ENCODE peak calls at places on chromosomes 16 and 17, in seven cellular contexts. M is heart right ventricle, T is right cardiac atrium, Z is upper lobe of left lung, G is GM12865, H is uterus, N is thyroid gland. C is an unnamed sample.

GRCh38 chr17:7589204-7589868 is 558 bp downstream of the SOX15 start:
- DNase-seq in M (peak), T (peak), Z (peak), G (peak), H (peak), N (peak), C (peak)

GRCh38 chr16:19746561-19746960 is 28.5 kb downstream of the IQCK start:
- DNase-seq in M (no peak), T (no peak), Z (no peak), G (no peak), H (no peak), N (peak), C (no peak)

GRCh38 chr17:40373324-40373723 is 8.8 kb upstream of the GJD3 start:
- DNase-seq in M (no peak), T (no peak), Z (no peak), G (no peak), H (no peak), N (no peak), C (no peak)

GRCh38 chr16:79687249-79687768 is 86.8 kb upstream of the MAF start:
- DNase-seq in M (no peak), T (no peak), Z (no peak), G (no peak), H (no peak), N (no peak), C (no peak)

GRCh38 chr17:79340286-79340685 is 265.7 kb downstream of the ENGASE start:
- DNase-seq in M (no peak), T (no peak), Z (no peak), G (peak), H (no peak), N (no peak), C (no peak)

GRCh38 chr17:58557981-58558380 is 43.5 kb upstream of the MTMR4 start:
- DNase-seq in M (no peak), T (no peak), Z (no peak), G (no peak), H (no peak), N (no peak), C (no peak)

GRCh38 chr17:59853168-59853918 is 39.4 kb downstream of the TUBD1 start:
- DNase-seq in M (no peak), T (no peak), Z (no peak), G (peak), H (no peak), N (no peak), C (no peak)

GRCh38 chr16:57614546-57615343 is 13.7 kb upstream of the ADGRG1 start:
- DNase-seq in M (no peak), T (peak), Z (no peak), G (peak), H (no peak), N (no peak), C (no peak)

GRCh38 chr17:78159575-78160158 is 8.7 kb upstream of the SYNGR2 start:
- DNase-seq in M (no peak), T (no peak), Z (no peak), G (peak), H (no peak), N (no peak), C (no peak)

GRCh38 chr16:17270683-17271109 is 200.1 kb downstream of the XYLT1 start:
- DNase-seq in M (no peak), T (no peak), Z (no peak), G (no peak), H (no peak), N (no peak), C (no peak)

GRCh38 chr17:80498242-80498919 is 22.0 kb upstream of the NPTX1 start:
- DNase-seq in M (no peak), T (no peak), Z (no peak), G (no peak), H (peak), N (no peak), C (no peak)

GRCh38 chr17:22305356-22306071 is 613.2 kb downstream of the KCNJ18 start:
- DNase-seq in M (no peak), T (no peak), Z (no peak), G (no peak), H (no peak), N (no peak), C (no peak)

GRCh38 chr16:67326472-67327309 is at the start of the genes KCTD19 and LRRC36:
- DNase-seq in M (peak), T (peak), Z (peak), G (peak), H (peak), N (peak), C (no peak)

DNA sequence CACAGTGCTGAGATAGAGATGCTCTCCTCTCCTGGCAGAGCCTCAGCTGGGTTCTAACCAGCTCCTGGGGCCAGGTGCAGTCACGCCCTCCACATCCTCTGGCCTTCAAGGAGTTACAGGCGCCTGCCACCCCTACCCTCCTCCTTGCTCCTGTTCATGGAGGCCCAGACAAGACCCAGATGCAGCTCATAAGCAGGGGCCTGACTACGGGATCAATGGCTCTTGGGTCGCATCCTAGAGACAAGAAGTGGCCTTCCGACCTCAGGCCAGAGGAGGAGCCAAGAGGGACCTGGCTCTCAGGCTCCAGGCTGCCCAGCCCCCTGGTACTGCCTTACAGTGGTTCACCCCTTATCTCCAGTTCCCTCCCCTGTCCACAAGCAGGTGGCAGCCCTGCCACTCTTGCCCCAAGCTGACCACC is 23.0 kb downstream of the ARHGAP27 start:
- DNase-seq in M (no peak), T (peak), Z (no peak), G (no peak), H (no peak), N (no peak), C (no peak)
- H3K4me3 ChIP-seq in M (peak), T (peak), Z (peak), G (peak), H (no peak), N (no peak), C (no peak)

GRCh38 chr16:86568677-86569623 is 2.3 kb downstream of the FOXC2 start:
- DNase-seq in M (no peak), T (no peak), Z (no peak), G (no peak), H (no peak), N (no peak), C (no peak)
- H3K4me3 ChIP-seq in M (peak), T (peak), Z (peak), G (no peak), H (no peak), N (no peak), C (peak)

DNA sequence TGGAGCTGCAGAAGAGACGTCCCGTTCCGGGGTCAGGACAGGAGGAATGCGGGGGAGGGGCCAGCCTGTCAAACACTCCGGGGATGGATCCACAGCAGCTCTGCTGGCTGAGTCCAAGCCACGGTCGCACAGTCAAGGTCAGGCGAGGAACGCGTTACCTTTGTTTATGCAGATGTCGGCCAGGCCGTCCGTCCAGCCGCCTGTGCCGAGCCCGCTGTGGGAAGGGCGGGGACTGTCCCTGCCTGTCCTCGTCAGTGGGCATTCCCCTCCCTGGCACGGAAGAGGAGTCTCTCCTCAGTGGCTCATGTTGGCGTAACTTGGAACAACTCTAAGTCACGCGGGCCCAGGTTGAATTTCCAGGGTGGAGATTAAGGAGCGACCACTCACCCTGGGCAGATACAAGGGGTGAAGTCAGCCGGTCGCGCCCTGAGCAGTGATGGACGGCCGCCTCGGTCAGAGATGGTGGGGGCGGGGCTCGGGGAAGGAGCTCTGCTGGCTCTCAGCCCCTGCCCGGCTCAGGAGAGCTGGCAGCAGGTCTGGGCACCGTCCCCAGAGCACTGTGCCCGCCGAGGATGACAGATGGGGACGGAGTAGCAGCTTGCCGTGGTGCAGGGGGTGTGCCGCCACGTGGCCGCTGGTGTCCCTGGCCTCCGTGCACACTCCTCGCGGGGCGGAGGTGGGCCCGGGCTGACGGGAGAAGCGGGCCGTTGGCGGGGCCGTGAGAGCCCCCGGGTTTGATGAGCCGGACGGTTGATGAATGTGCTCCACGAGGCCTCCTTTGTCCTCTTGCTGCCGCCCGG is 7.3 kb downstream of the CACNA1H start:
- DNase-seq in M (peak), T (peak), Z (no peak), G (no peak), H (peak), N (peak), C (no peak)
- H3K4me3 ChIP-seq in M (no peak), T (no peak), Z (no peak), G (no peak), H (no peak), N (no peak), C (no peak)

GRCh38 chr16:81780350-81780749 is 1.3 kb downstream of the PLCG2 start:
- DNase-seq in M (no peak), T (no peak), Z (no peak), G (peak), H (no peak), N (no peak), C (no peak)
- H3K4me3 ChIP-seq in M (peak), T (no peak), Z (peak), G (peak), H (peak), N (no peak), C (no peak)

DNA sequence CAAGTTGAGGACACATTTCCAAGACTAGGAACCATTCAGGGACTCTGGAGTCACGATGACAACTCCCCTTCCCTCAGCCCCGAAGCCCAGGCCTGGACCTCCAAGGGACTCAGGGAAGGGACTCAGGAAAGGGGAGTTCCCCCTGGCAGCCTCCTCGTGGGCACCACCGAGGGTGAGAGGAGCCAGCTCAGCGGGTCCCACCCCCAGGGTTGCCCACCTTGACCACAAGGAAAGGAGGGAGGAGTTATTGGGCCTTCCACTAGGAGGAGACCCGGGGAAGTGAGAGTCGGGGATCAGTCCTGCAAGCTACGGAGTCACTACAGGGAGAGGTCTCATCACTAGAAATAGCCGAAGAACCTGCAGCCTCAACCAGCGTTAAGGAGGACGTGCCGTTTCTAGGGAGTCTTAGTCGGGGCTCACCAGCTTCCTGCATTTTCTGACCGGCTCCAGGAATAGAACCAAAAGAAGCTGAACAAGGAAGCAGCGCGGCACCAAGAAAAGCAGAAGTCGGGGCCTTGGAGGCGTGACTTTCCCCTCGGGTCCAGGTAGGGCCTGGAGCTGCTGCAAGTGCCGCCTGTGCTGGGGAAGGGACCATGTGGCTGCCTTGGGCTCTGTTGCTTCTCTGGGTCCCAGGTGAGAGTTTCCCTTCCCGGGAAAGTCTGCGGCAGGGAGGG is at the start of gene CD300A:
- DNase-seq in M (peak), T (peak), Z (peak), G (peak), H (no peak), N (no peak), C (no peak)
- H3K4me3 ChIP-seq in M (peak), T (peak), Z (peak), G (peak), H (no peak), N (no peak), C (no peak)

GRCh38 chr17:4585203-4585939 is 1.0 kb downstream of the SMTNL2 start:
- DNase-seq in M (no peak), T (peak), Z (no peak), G (no peak), H (no peak), N (no peak), C (no peak)
- H3K4me3 ChIP-seq in M (peak), T (peak), Z (peak), G (no peak), H (no peak), N (no peak), C (no peak)

GRCh38 chr16:21602785-21603184 is 3.4 kb downstream of the METTL9 start:
- DNase-seq in M (no peak), T (no peak), Z (no peak), G (no peak), H (no peak), N (no peak), C (no peak)
- H3K4me3 ChIP-seq in M (no peak), T (no peak), Z (no peak), G (no peak), H (no peak), N (no peak), C (no peak)

DNA sequence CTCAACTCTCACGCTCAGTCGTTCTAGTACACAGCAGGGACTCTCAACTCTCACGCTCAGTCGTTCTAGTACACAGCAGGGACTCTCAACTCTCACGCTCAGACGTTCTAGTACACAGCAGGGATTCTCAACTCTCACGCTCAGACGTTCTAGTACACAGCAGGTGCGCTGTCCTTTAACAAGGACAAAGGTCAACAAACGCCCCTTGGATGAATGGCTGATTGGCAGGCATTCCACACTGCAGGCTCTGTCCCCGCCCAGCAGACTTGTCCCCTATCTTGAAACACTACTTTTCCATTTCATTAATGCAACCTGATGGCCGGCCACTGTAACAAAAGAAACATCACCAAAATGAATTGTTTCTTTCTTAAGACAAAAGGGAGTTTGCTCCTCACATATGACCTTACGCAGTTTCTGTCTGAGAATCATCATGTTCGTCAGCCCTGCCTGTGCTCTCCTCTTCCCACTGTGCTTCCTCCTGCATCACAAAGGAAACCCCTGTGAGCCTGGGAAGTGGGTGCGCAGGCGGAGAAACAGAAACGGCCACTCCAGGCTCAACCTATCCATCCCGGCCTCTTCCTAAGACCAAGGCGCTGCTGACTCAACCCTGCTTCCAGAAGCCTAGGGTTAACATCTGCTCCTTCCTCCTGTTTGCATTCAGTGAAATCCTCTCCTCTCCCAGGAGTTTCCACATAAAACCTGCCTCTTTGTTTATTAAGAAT is 59.8 kb downstream of the ANKRD11 start:
- DNase-seq in M (no peak), T (no peak), Z (no peak), G (no peak), H (no peak), N (no peak), C (no peak)
- H3K4me3 ChIP-seq in M (no peak), T (no peak), Z (no peak), G (no peak), H (no peak), N (no peak), C (no peak)

C was measured in retinal pigment epithelial cell.